ENCODE peak calls at places on chromosomes 16 and 17, in eight cellular contexts. I is tibial artery; V is adrenal gland; G is naive thymus-derived CD4-positive, alpha-beta T cell; E is IMR-90; S is SJSA1; T is endodermal cell; D is colonic mucosa. C is an unnamed sample.
A peak's percentile ranks its signal among the peaks of the same experiment; 100 is the strongest.

GRCh38 chr17:4503283-4504005 is 4.8 kb downstream of the SPNS2 start:
- DNase-seq in T (no peak), E (no peak), V (no peak), D (no peak), I (no peak), G (no peak), S (no peak), C (no peak)

GRCh38 chr17:64920419-64921172 is 1.3 kb upstream of the LRRC37A3 start:
- DNase-seq in G (no peak), V (no peak), E (no peak), S (no peak), I (no peak), T (peak; percentile 62), D (no peak), C (peak; percentile 16)

GRCh38 chr17:64780096-64781012 is 118.2 kb upstream of the SMURF2 start:
- DNase-seq in V (peak; percentile 85), G (peak; percentile 53), T (peak; percentile 98), E (no peak), S (no peak), D (peak; percentile 93), I (peak; percentile 73), C (no peak)

GRCh38 chr17:57955183-57955952 is at the start of gene CUEDC1:
- DNase-seq in S (peak; percentile 38), D (peak; percentile 78), V (peak; percentile 87), E (peak; percentile 39), T (peak; percentile 93), I (peak; percentile 88), G (peak; percentile 56), C (peak; percentile 84)

GRCh38 chr17:57273471-57273870 is 17.1 kb downstream of the MSI2 start:
- DNase-seq in G (no peak), I (no peak), T (no peak), S (no peak), D (no peak), V (peak; percentile 48), E (no peak), C (no peak)

GRCh38 chr17:31136319-31136718 is 41.5 kb downstream of the NF1 start:
- DNase-seq in D (no peak), E (peak; percentile 54), S (no peak), G (no peak), T (no peak), V (no peak), I (no peak), C (no peak)

GRCh38 chr16:48462146-48462740 is 77.0 kb upstream of the SIAH1 start:
- DNase-seq in S (no peak), I (no peak), G (no peak), V (no peak), D (no peak), E (no peak), T (no peak), C (no peak)

GRCh38 chr17:2724783-2725164 is 13.2 kb upstream of the CLUH start:
- DNase-seq in E (peak; percentile 26), G (peak; percentile 31), T (peak; percentile 93), D (peak; percentile 54), S (no peak), V (no peak), I (no peak), C (peak; percentile 28)

GRCh38 chr16:57735755-57736418 is at the start of gene KATNB1:
- DNase-seq in T (no peak), V (peak; percentile 63), I (no peak), D (peak; percentile 33), E (no peak), S (no peak), G (no peak), C (peak; percentile 48)

GRCh38 chr16:77376358-77376757 is 58.5 kb downstream of the ADAMTS18 start:
- DNase-seq in E (no peak), I (no peak), V (no peak), G (no peak), S (no peak), D (peak; percentile 19), T (peak; percentile 69), C (no peak)

GRCh38 chr17:35243459-35244204 is 760 bp downstream of the SLFN5 start:
- DNase-seq in E (peak; percentile 69), S (peak; percentile 74), G (peak; percentile 54), T (peak; percentile 77), I (peak; percentile 83), D (peak; percentile 34), V (peak; percentile 77), C (peak; percentile 71)

GRCh38 chr16:81035975-81036750 is 521 bp downstream of the ATMIN start:
- DNase-seq in G (peak; percentile 12), D (peak; percentile 27), I (peak; percentile 66), V (peak; percentile 57), E (peak; percentile 11), S (peak; percentile 44), T (peak; percentile 78), C (peak; percentile 6)

GRCh38 chr16:30948087-30948955 is 547 bp upstream of the ORAI3 start:
- DNase-seq in S (peak; percentile 82), E (peak; percentile 96), T (peak; percentile 100), G (no peak), I (peak; percentile 96), D (peak; percentile 89), V (peak; percentile 99), C (peak; percentile 68)

GRCh38 chr17:61196302-61196704 is 203.3 kb upstream of the TBX2 start:
- DNase-seq in T (no peak), D (no peak), G (no peak), S (peak; percentile 63), E (peak; percentile 42), I (no peak), V (no peak), C (no peak)

GRCh38 chr17:74872313-74873035 is at the start of gene FDXR:
- DNase-seq in I (no peak), S (peak; percentile 70), D (no peak), G (no peak), E (peak; percentile 3), V (no peak), T (no peak), C (no peak)

DNA sequence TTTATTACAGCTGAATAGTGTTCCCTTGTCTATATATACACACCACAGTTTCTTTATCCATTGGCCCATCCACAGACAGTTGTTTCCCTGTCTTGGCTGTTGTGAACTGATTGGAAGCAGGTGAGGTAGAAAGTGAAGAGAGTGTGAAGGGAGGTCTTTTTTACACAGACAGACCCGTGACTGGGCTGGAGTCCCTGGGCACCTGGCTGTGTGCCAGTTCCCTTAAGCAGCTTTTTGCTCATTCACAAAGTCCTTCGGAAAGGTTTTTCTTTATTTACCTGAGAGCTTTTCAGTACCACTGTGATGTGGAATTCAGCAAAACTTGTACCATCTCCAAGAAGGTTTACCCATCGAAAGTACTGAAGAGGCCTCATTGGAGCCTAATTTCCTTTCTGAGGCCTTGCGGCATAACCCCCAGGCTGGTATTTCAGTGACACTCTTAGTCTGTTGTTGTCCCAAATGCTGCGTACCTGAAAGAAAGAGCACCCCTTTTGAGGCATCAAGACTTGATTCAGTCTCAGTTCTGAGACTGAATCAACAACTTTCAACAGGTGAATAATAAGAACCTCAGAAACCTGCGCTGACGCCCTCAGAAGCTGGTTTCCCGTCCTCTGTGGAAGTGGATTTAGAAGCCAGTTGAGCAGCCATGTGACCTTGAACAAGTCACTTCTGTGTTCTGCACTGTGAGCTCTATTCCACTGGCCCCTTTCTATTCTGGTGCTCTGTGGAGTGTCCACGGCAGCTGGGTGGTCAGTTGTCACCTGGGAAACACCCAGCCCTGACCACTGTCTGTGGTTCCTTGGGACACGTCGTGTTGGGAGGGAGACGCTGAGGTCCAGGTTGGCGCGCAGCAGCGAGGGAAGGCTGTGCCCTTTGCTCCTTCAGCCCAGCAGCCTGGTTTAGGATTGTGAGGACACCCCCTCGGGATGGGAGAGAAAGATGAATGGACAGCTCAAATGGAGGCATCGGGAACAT is 53.9 kb upstream of the CRISPLD2 start:
- DNase-seq in V (no peak), I (no peak), G (peak; percentile 17), S (no peak), E (no peak), D (no peak), T (no peak), C (no peak)
- H3K36me3 ChIP-seq in V (peaks cover 34% of the 10 kb centered on the region), I (peaks cover 54% of the 10 kb centered on the region), G (peaks cover 71% of the 10 kb centered on the region), S (peaks cover 87% of the 10 kb centered on the region), E (peaks cover 52% of the 10 kb centered on the region), D (peaks cover 3% of the 10 kb centered on the region), T (peaks cover 89% of the 10 kb centered on the region), C (peaks cover 37% of the 10 kb centered on the region)

DNA sequence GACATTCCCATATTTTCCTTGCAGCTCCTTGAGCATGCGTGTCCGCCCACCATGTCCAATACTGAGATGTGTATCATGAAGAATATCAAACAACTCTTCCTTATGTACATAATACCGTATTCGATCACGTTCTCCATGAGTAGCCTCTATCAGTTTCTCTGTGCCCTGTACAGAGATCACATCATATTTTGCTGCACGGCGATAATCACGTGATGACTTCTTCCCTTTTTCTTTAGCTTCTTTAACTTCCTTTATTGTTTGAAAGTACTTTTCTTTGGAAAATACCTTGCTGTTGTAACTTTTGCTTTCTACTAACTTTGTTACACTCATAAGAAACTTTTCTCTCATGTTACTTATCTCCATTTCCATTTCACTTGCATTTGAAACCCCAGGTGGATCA is 6.6 kb downstream of the KRABD2 start:
- DNase-seq in T (no peak), G (no peak), E (no peak), I (no peak), S (no peak), D (no peak), V (no peak), C (no peak)
- H3K4me3 ChIP-seq in T (no peak overlapping the region), G (no peak overlapping the region), E (no peak overlapping the region), I (no peak overlapping the region), S (no peak overlapping the region), D (no peak overlapping the region), V (no peak overlapping the region), C (no peak overlapping the region)

DNA sequence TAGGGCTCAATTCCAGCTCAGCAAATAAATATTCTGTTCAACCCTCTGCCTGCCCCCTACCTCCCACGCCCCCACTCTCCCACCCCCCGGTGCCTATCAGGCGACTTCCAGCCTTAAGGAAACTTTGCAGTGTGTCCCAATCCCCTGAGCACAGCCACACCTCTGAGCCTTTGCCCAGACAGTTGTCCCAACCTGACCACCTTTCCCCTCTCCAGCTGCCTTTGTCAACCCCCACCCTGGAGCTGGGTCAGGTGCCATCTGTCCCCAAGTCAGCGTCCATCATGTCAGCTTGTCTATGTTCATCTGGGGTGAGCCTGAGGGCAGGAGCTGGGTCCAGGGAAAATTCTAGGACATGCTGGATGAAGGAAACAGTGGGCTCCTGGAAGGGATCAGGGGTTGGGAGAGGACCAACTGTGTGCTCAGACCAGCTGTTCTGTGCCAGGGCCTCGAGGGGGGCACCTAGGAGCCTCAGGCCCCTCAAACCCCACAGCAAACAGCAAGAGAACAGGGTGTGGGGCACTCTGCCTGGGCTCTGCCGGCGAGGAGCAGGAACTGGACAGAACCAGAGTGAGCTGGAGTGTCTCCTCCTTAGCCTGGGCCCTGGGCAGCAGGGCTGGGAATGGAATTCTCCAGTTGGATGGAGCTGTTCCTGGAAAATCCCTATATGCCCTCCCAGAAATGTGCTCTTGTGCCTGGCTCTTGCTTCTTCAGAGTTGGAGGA is 17.8 kb downstream of the CDH16 start:
- DNase-seq in I (peak; percentile 90), E (no peak), V (no peak), D (peak; percentile 78), S (no peak), G (no peak), T (no peak), C (no peak)
- H3K27me3 ChIP-seq in I (no peaks in the 10 kb centered on the region), E (no peaks in the 10 kb centered on the region), V (no peaks in the 10 kb centered on the region), D (no peaks in the 10 kb centered on the region), S (no peaks in the 10 kb centered on the region), G (no peaks in the 10 kb centered on the region), T (no peaks in the 10 kb centered on the region), C (no peaks in the 10 kb centered on the region)

DNA sequence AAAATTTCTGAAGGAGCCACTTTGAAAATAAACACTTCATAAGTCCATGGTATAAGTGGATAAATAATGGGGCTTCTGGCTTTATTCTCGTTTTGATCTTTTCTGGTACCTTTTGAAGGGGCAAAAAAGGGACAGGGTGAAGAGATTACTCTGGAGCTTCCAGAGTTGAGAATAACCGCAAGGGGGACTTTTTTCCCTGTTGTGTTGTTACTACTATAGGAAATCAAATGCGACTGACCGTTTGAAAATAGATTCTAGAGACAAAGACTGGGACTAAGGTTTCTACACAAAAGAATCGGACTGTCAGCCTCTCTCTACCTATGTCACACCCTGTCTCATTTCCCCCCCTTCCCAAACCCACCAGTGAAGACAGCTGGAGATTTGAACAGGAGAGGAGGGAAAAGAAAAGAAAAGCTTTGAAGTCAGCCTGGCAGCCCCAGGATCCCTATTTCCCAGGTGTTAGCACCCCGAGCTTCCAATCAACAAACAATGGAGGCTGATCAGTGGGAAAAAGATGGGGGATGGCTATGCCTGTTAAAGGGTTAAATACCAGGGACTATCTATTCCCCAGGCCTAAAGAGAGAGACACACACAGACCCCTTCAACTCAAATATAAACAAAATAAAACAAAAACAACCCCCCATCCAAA is 8.3 kb downstream of the HOXB4 start:
- DNase-seq in S (no peak), V (no peak), I (no peak), G (no peak), T (no peak), E (peak; percentile 55), D (no peak), C (no peak)
- H3K36me3 ChIP-seq in S (peaks cover 3% of the 10 kb centered on the region), V (no peaks in the 10 kb centered on the region), I (no peaks in the 10 kb centered on the region), G (no peaks in the 10 kb centered on the region), T (no peaks in the 10 kb centered on the region), E (peaks cover 53% of the 10 kb centered on the region), D (no peaks in the 10 kb centered on the region), C (peaks cover 52% of the 10 kb centered on the region)

C was measured in MG63.